ENCODE peak calls at places on chromosomes 3 and 15, in seven cellular contexts. One of them, this sample, is unnamed.

GRCh38 chr3:173774275-173774674 is 376.7 kb downstream of the NLGN1 start:
- DNase-seq in H54: no peak
- DNase-seq in effector CD4-positive, alpha-beta T cell: no peak
- DNase-seq in T-cell: no peak
- DNase-seq in activated CD8-positive, alpha-beta T cell treated with anti-CD3 and anti-CD28 coated beads, Interleukin-2, amount 10 ng/mL, durations not matched to agents 7 days and 5 days: no peak
- DNase-seq in RCC 7860: no peak
- DNase-seq in activated T-cell treated with anti-CD3 and anti-CD28 coated beads, Interleukin-2, amount 50 U/mL, for 72 hours: no peak
- DNase-seq in this sample: no peak

GRCh38 chr15:62108411-62108810 is 41.6 kb downstream of the C2CD4A start:
- DNase-seq in H54: no peak
- DNase-seq in effector CD4-positive, alpha-beta T cell: no peak
- DNase-seq in T-cell: no peak
- DNase-seq in activated CD8-positive, alpha-beta T cell treated with anti-CD3 and anti-CD28 coated beads, Interleukin-2, amount 10 ng/mL, durations not matched to agents 7 days and 5 days: no peak
- DNase-seq in RCC 7860: no peak
- DNase-seq in activated T-cell treated with anti-CD3 and anti-CD28 coated beads, Interleukin-2, amount 50 U/mL, for 72 hours: no peak
- DNase-seq in this sample: no peak

GRCh38 chr3:118977671-118978392 is 56.8 kb downstream of the IGSF11 start:
- DNase-seq in H54: no peak
- DNase-seq in effector CD4-positive, alpha-beta T cell: no peak
- DNase-seq in T-cell: no peak
- DNase-seq in activated CD8-positive, alpha-beta T cell treated with anti-CD3 and anti-CD28 coated beads, Interleukin-2, amount 10 ng/mL, durations not matched to agents 7 days and 5 days: no peak
- DNase-seq in RCC 7860: no peak
- DNase-seq in activated T-cell treated with anti-CD3 and anti-CD28 coated beads, Interleukin-2, amount 50 U/mL, for 72 hours: no peak
- DNase-seq in this sample: no peak

GRCh38 chr3:82942041-82942440 is 1180.6 kb upstream of the GBE1 start:
- DNase-seq in H54: no peak
- DNase-seq in effector CD4-positive, alpha-beta T cell: no peak
- DNase-seq in T-cell: no peak
- DNase-seq in activated CD8-positive, alpha-beta T cell treated with anti-CD3 and anti-CD28 coated beads, Interleukin-2, amount 10 ng/mL, durations not matched to agents 7 days and 5 days: no peak
- DNase-seq in RCC 7860: no peak
- DNase-seq in activated T-cell treated with anti-CD3 and anti-CD28 coated beads, Interleukin-2, amount 50 U/mL, for 72 hours: no peak
- DNase-seq in this sample: no peak

GRCh38 chr15:84898761-84899160 is 14.3 kb downstream of the SLC28A1 start:
- DNase-seq in H54: no peak
- DNase-seq in effector CD4-positive, alpha-beta T cell: no peak
- DNase-seq in T-cell: no peak
- DNase-seq in activated CD8-positive, alpha-beta T cell treated with anti-CD3 and anti-CD28 coated beads, Interleukin-2, amount 10 ng/mL, durations not matched to agents 7 days and 5 days: no peak
- DNase-seq in RCC 7860: no peak
- DNase-seq in activated T-cell treated with anti-CD3 and anti-CD28 coated beads, Interleukin-2, amount 50 U/mL, for 72 hours: no peak
- DNase-seq in this sample: no peak

GRCh38 chr3:139793408-139793807 is 115.6 kb upstream of the NMNAT3 start:
- DNase-seq in H54: no peak
- DNase-seq in effector CD4-positive, alpha-beta T cell: no peak
- DNase-seq in T-cell: no peak
- DNase-seq in activated CD8-positive, alpha-beta T cell treated with anti-CD3 and anti-CD28 coated beads, Interleukin-2, amount 10 ng/mL, durations not matched to agents 7 days and 5 days: no peak
- DNase-seq in RCC 7860: no peak
- DNase-seq in activated T-cell treated with anti-CD3 and anti-CD28 coated beads, Interleukin-2, amount 50 U/mL, for 72 hours: no peak
- DNase-seq in this sample: no peak

GRCh38 chr3:122105626-122106025 is 50.5 kb downstream of the CD86 start:
- DNase-seq in H54: no peak
- DNase-seq in effector CD4-positive, alpha-beta T cell: no peak
- DNase-seq in T-cell: no peak
- DNase-seq in activated CD8-positive, alpha-beta T cell treated with anti-CD3 and anti-CD28 coated beads, Interleukin-2, amount 10 ng/mL, durations not matched to agents 7 days and 5 days: no peak
- DNase-seq in RCC 7860: no peak
- DNase-seq in activated T-cell treated with anti-CD3 and anti-CD28 coated beads, Interleukin-2, amount 50 U/mL, for 72 hours: no peak
- DNase-seq in this sample: no peak

GRCh38 chr3:70840106-70840870 is 527.9 kb upstream of the MDFIC2 start:
- DNase-seq in H54: no peak
- DNase-seq in effector CD4-positive, alpha-beta T cell: no peak
- DNase-seq in T-cell: no peak
- DNase-seq in activated CD8-positive, alpha-beta T cell treated with anti-CD3 and anti-CD28 coated beads, Interleukin-2, amount 10 ng/mL, durations not matched to agents 7 days and 5 days: no peak
- DNase-seq in RCC 7860: peak
- DNase-seq in activated T-cell treated with anti-CD3 and anti-CD28 coated beads, Interleukin-2, amount 50 U/mL, for 72 hours: no peak
- DNase-seq in this sample: no peak

GRCh38 chr3:43207628-43208085 is 78.7 kb upstream of the SNRK start:
- DNase-seq in H54: no peak
- DNase-seq in effector CD4-positive, alpha-beta T cell: no peak
- DNase-seq in T-cell: no peak
- DNase-seq in activated CD8-positive, alpha-beta T cell treated with anti-CD3 and anti-CD28 coated beads, Interleukin-2, amount 10 ng/mL, durations not matched to agents 7 days and 5 days: no peak
- DNase-seq in RCC 7860: peak
- DNase-seq in activated T-cell treated with anti-CD3 and anti-CD28 coated beads, Interleukin-2, amount 50 U/mL, for 72 hours: no peak
- DNase-seq in this sample: no peak

GRCh38 chr3:10119376-10119775 is 3.9 kb downstream of the BRK1 start:
- DNase-seq in H54: no peak
- DNase-seq in effector CD4-positive, alpha-beta T cell: no peak
- DNase-seq in T-cell: no peak
- DNase-seq in activated CD8-positive, alpha-beta T cell treated with anti-CD3 and anti-CD28 coated beads, Interleukin-2, amount 10 ng/mL, durations not matched to agents 7 days and 5 days: no peak
- DNase-seq in RCC 7860: no peak
- DNase-seq in activated T-cell treated with anti-CD3 and anti-CD28 coated beads, Interleukin-2, amount 50 U/mL, for 72 hours: no peak
- DNase-seq in this sample: no peak

GRCh38 chr3:70488816-70489215 is 176.4 kb upstream of the MDFIC2 start:
- DNase-seq in H54: no peak
- DNase-seq in effector CD4-positive, alpha-beta T cell: no peak
- DNase-seq in T-cell: no peak
- DNase-seq in activated CD8-positive, alpha-beta T cell treated with anti-CD3 and anti-CD28 coated beads, Interleukin-2, amount 10 ng/mL, durations not matched to agents 7 days and 5 days: no peak
- DNase-seq in RCC 7860: no peak
- DNase-seq in activated T-cell treated with anti-CD3 and anti-CD28 coated beads, Interleukin-2, amount 50 U/mL, for 72 hours: no peak
- DNase-seq in this sample: no peak

GRCh38 chr3:129695203-129695602 is 88.7 kb upstream of the PLXND1 start:
- DNase-seq in H54: no peak
- DNase-seq in effector CD4-positive, alpha-beta T cell: no peak
- DNase-seq in T-cell: no peak
- DNase-seq in activated CD8-positive, alpha-beta T cell treated with anti-CD3 and anti-CD28 coated beads, Interleukin-2, amount 10 ng/mL, durations not matched to agents 7 days and 5 days: no peak
- DNase-seq in RCC 7860: no peak
- DNase-seq in activated T-cell treated with anti-CD3 and anti-CD28 coated beads, Interleukin-2, amount 50 U/mL, for 72 hours: no peak
- DNase-seq in this sample: no peak

GRCh38 chr3:116164039-116164438 is 281.2 kb downstream of the LSAMP start:
- DNase-seq in H54: no peak
- DNase-seq in effector CD4-positive, alpha-beta T cell: no peak
- DNase-seq in T-cell: no peak
- DNase-seq in activated CD8-positive, alpha-beta T cell treated with anti-CD3 and anti-CD28 coated beads, Interleukin-2, amount 10 ng/mL, durations not matched to agents 7 days and 5 days: no peak
- DNase-seq in RCC 7860: no peak
- DNase-seq in activated T-cell treated with anti-CD3 and anti-CD28 coated beads, Interleukin-2, amount 50 U/mL, for 72 hours: no peak
- DNase-seq in this sample: no peak

GRCh38 chr3:66993082-66993481 is 5.0 kb upstream of the KBTBD8 start:
- DNase-seq in H54: no peak
- DNase-seq in effector CD4-positive, alpha-beta T cell: no peak
- DNase-seq in T-cell: no peak
- DNase-seq in activated CD8-positive, alpha-beta T cell treated with anti-CD3 and anti-CD28 coated beads, Interleukin-2, amount 10 ng/mL, durations not matched to agents 7 days and 5 days: no peak
- DNase-seq in RCC 7860: no peak
- DNase-seq in activated T-cell treated with anti-CD3 and anti-CD28 coated beads, Interleukin-2, amount 50 U/mL, for 72 hours: no peak
- DNase-seq in this sample: no peak

GRCh38 chr3:19866751-19867347 is 67.2 kb downstream of the EFHB start:
- DNase-seq in H54: no peak
- DNase-seq in effector CD4-positive, alpha-beta T cell: no peak
- DNase-seq in T-cell: no peak
- DNase-seq in activated CD8-positive, alpha-beta T cell treated with anti-CD3 and anti-CD28 coated beads, Interleukin-2, amount 10 ng/mL, durations not matched to agents 7 days and 5 days: peak
- DNase-seq in RCC 7860: peak
- DNase-seq in activated T-cell treated with anti-CD3 and anti-CD28 coated beads, Interleukin-2, amount 50 U/mL, for 72 hours: peak
- DNase-seq in this sample: no peak

GRCh38 chr3:180433172-180433571 is 168.8 kb upstream of the TTC14 start:
- DNase-seq in H54: peak
- DNase-seq in effector CD4-positive, alpha-beta T cell: no peak
- DNase-seq in T-cell: no peak
- DNase-seq in activated CD8-positive, alpha-beta T cell treated with anti-CD3 and anti-CD28 coated beads, Interleukin-2, amount 10 ng/mL, durations not matched to agents 7 days and 5 days: no peak
- DNase-seq in RCC 7860: peak
- DNase-seq in activated T-cell treated with anti-CD3 and anti-CD28 coated beads, Interleukin-2, amount 50 U/mL, for 72 hours: no peak
- DNase-seq in this sample: no peak

GRCh38 chr3:81352867-81353266 is 408.6 kb downstream of the GBE1 start:
- DNase-seq in H54: no peak
- DNase-seq in effector CD4-positive, alpha-beta T cell: no peak
- DNase-seq in T-cell: no peak
- DNase-seq in activated CD8-positive, alpha-beta T cell treated with anti-CD3 and anti-CD28 coated beads, Interleukin-2, amount 10 ng/mL, durations not matched to agents 7 days and 5 days: no peak
- DNase-seq in RCC 7860: no peak
- DNase-seq in activated T-cell treated with anti-CD3 and anti-CD28 coated beads, Interleukin-2, amount 50 U/mL, for 72 hours: no peak
- DNase-seq in this sample: no peak

GRCh38 chr15:62824111-62824737 is 218.3 kb upstream of the TPM1 start:
- DNase-seq in H54: peak
- DNase-seq in effector CD4-positive, alpha-beta T cell: no peak
- DNase-seq in T-cell: no peak
- DNase-seq in activated CD8-positive, alpha-beta T cell treated with anti-CD3 and anti-CD28 coated beads, Interleukin-2, amount 10 ng/mL, durations not matched to agents 7 days and 5 days: no peak
- DNase-seq in RCC 7860: peak
- DNase-seq in activated T-cell treated with anti-CD3 and anti-CD28 coated beads, Interleukin-2, amount 50 U/mL, for 72 hours: no peak
- DNase-seq in this sample: no peak

GRCh38 chr15:39642011-39642640 is 61.2 kb downstream of the THBS1 start:
- DNase-seq in H54: no peak
- DNase-seq in effector CD4-positive, alpha-beta T cell: no peak
- DNase-seq in T-cell: no peak
- DNase-seq in activated CD8-positive, alpha-beta T cell treated with anti-CD3 and anti-CD28 coated beads, Interleukin-2, amount 10 ng/mL, durations not matched to agents 7 days and 5 days: no peak
- DNase-seq in RCC 7860: peak
- DNase-seq in activated T-cell treated with anti-CD3 and anti-CD28 coated beads, Interleukin-2, amount 50 U/mL, for 72 hours: no peak
- DNase-seq in this sample: no peak

GRCh38 chr3:156575661-156576450 is 20.9 kb upstream of the SSR3 start:
- DNase-seq in H54: no peak
- DNase-seq in effector CD4-positive, alpha-beta T cell: no peak
- DNase-seq in T-cell: no peak
- DNase-seq in activated CD8-positive, alpha-beta T cell treated with anti-CD3 and anti-CD28 coated beads, Interleukin-2, amount 10 ng/mL, durations not matched to agents 7 days and 5 days: no peak
- DNase-seq in RCC 7860: no peak
- DNase-seq in activated T-cell treated with anti-CD3 and anti-CD28 coated beads, Interleukin-2, amount 50 U/mL, for 72 hours: no peak
- DNase-seq in this sample: no peak

GRCh38 chr15:62647195-62647865 is 395.2 kb upstream of the TPM1 start:
- DNase-seq in H54: peak
- DNase-seq in effector CD4-positive, alpha-beta T cell: no peak
- DNase-seq in T-cell: no peak
- DNase-seq in activated CD8-positive, alpha-beta T cell treated with anti-CD3 and anti-CD28 coated beads, Interleukin-2, amount 10 ng/mL, durations not matched to agents 7 days and 5 days: no peak
- DNase-seq in RCC 7860: peak
- DNase-seq in activated T-cell treated with anti-CD3 and anti-CD28 coated beads, Interleukin-2, amount 50 U/mL, for 72 hours: no peak
- DNase-seq in this sample: no peak

GRCh38 chr3:111895079-111895478 is 36.0 kb downstream of the PHLDB2 start:
- DNase-seq in H54: no peak
- DNase-seq in effector CD4-positive, alpha-beta T cell: no peak
- DNase-seq in T-cell: no peak
- DNase-seq in activated CD8-positive, alpha-beta T cell treated with anti-CD3 and anti-CD28 coated beads, Interleukin-2, amount 10 ng/mL, durations not matched to agents 7 days and 5 days: no peak
- DNase-seq in RCC 7860: peak
- DNase-seq in activated T-cell treated with anti-CD3 and anti-CD28 coated beads, Interleukin-2, amount 50 U/mL, for 72 hours: no peak
- DNase-seq in this sample: no peak

GRCh38 chr3:26657406-26657976 is 34.9 kb downstream of the LRRC3B start:
- DNase-seq in H54: no peak
- DNase-seq in effector CD4-positive, alpha-beta T cell: no peak
- DNase-seq in T-cell: no peak
- DNase-seq in activated CD8-positive, alpha-beta T cell treated with anti-CD3 and anti-CD28 coated beads, Interleukin-2, amount 10 ng/mL, durations not matched to agents 7 days and 5 days: no peak
- DNase-seq in RCC 7860: no peak
- DNase-seq in activated T-cell treated with anti-CD3 and anti-CD28 coated beads, Interleukin-2, amount 50 U/mL, for 72 hours: no peak
- DNase-seq in this sample: no peak

GRCh38 chr3:162780313-162780712 is 1283.7 kb downstream of the OTOL1 start:
- DNase-seq in H54: no peak
- DNase-seq in effector CD4-positive, alpha-beta T cell: no peak
- DNase-seq in T-cell: no peak
- DNase-seq in activated CD8-positive, alpha-beta T cell treated with anti-CD3 and anti-CD28 coated beads, Interleukin-2, amount 10 ng/mL, durations not matched to agents 7 days and 5 days: no peak
- DNase-seq in RCC 7860: no peak
- DNase-seq in activated T-cell treated with anti-CD3 and anti-CD28 coated beads, Interleukin-2, amount 50 U/mL, for 72 hours: no peak
- DNase-seq in this sample: no peak

GRCh38 chr3:115251509-115251908 is 104.4 kb upstream of the ZBTB20 start:
- DNase-seq in H54: no peak
- DNase-seq in effector CD4-positive, alpha-beta T cell: no peak
- DNase-seq in T-cell: no peak
- DNase-seq in activated CD8-positive, alpha-beta T cell treated with anti-CD3 and anti-CD28 coated beads, Interleukin-2, amount 10 ng/mL, durations not matched to agents 7 days and 5 days: no peak
- DNase-seq in RCC 7860: peak
- DNase-seq in activated T-cell treated with anti-CD3 and anti-CD28 coated beads, Interleukin-2, amount 50 U/mL, for 72 hours: no peak
- DNase-seq in this sample: no peak

GRCh38 chr15:68371160-68371559 is 60.8 kb downstream of the ITGA11 start:
- DNase-seq in H54: no peak
- DNase-seq in effector CD4-positive, alpha-beta T cell: no peak
- DNase-seq in T-cell: no peak
- DNase-seq in activated CD8-positive, alpha-beta T cell treated with anti-CD3 and anti-CD28 coated beads, Interleukin-2, amount 10 ng/mL, durations not matched to agents 7 days and 5 days: no peak
- DNase-seq in RCC 7860: no peak
- DNase-seq in activated T-cell treated with anti-CD3 and anti-CD28 coated beads, Interleukin-2, amount 50 U/mL, for 72 hours: no peak
- DNase-seq in this sample: no peak

GRCh38 chr3:160106905-160107861 is 118.0 kb upstream of the C3orf80 start:
- DNase-seq in H54: no peak
- DNase-seq in effector CD4-positive, alpha-beta T cell: no peak
- DNase-seq in T-cell: no peak
- DNase-seq in activated CD8-positive, alpha-beta T cell treated with anti-CD3 and anti-CD28 coated beads, Interleukin-2, amount 10 ng/mL, durations not matched to agents 7 days and 5 days: no peak
- DNase-seq in RCC 7860: no peak
- DNase-seq in activated T-cell treated with anti-CD3 and anti-CD28 coated beads, Interleukin-2, amount 50 U/mL, for 72 hours: no peak
- DNase-seq in this sample: no peak

This sample was measured in effector memory CD4-positive, alpha-beta T cell.